ENCODE peak calls at places on chromosomes 13 and 19, in four cellular contexts. One of them, this sample, is unnamed.

GRCh38 chr13:51912091-51912490 is 50.3 kb downstream of the CCDC70 start:
- DNase-seq in HepG2: no peak
- DNase-seq in WTC11: no peak
- DNase-seq in K562: no peak
- DNase-seq in this sample: no peak

GRCh38 chr19:4369888-4370260 is 26.5 kb downstream of the MPND start:
- DNase-seq in HepG2: no peak
- DNase-seq in WTC11: peak
- DNase-seq in K562: no peak
- DNase-seq in this sample: no peak

GRCh38 chr19:31304877-31305312 is 44.3 kb downstream of the TSHZ3 start:
- DNase-seq in WTC11: no peak
- DNase-seq in K562: no peak
- DNase-seq in HepG2: no peak
- DNase-seq in this sample: no peak

GRCh38 chr13:100828226-100828625 is 153.6 kb upstream of the TMTC4 start:
- DNase-seq in K562: no peak
- DNase-seq in WTC11: no peak
- DNase-seq in HepG2: peak
- DNase-seq in this sample: peak

GRCh38 chr19:7004313-7004931 is 16.8 kb downstream of the MBD3L2B start:
- DNase-seq in WTC11: no peak
- DNase-seq in K562: peak
- DNase-seq in HepG2: peak
- DNase-seq in this sample: no peak

GRCh38 chr19:3782903-3783302 is 3.3 kb downstream of the MATK start:
- DNase-seq in K562: no peak
- DNase-seq in WTC11: no peak
- DNase-seq in HepG2: no peak
- DNase-seq in this sample: no peak

GRCh38 chr13:65063753-65064152 is 2166.4 kb downstream of the PCDH9 start:
- DNase-seq in HepG2: no peak
- DNase-seq in K562: no peak
- DNase-seq in WTC11: no peak
- DNase-seq in this sample: no peak

GRCh38 chr13:110507678-110508381 is 53.7 kb downstream of the RAB20 start:
- DNase-seq in HepG2: no peak
- DNase-seq in WTC11: no peak
- DNase-seq in K562: peak
- DNase-seq in this sample: no peak

GRCh38 chr19:17522988-17523872 is 11.8 kb downstream of the PGLS start:
- DNase-seq in WTC11: no peak
- DNase-seq in HepG2: no peak
- DNase-seq in K562: no peak
- DNase-seq in this sample: no peak

GRCh38 chr19:53183146-53183545 is 10.0 kb downstream of the ZNF665 start:
- DNase-seq in WTC11: no peak
- DNase-seq in K562: no peak
- DNase-seq in HepG2: no peak
- DNase-seq in this sample: no peak

GRCh38 chr13:27004389-27004788 is 167.2 kb downstream of the USP12 start:
- DNase-seq in K562: no peak
- DNase-seq in HepG2: no peak
- DNase-seq in WTC11: no peak
- DNase-seq in this sample: no peak

GRCh38 chr13:79724348-79725103 is 243.6 kb downstream of the NDFIP2 start:
- DNase-seq in K562: no peak
- DNase-seq in HepG2: peak
- DNase-seq in WTC11: no peak
- DNase-seq in this sample: no peak

DNA sequence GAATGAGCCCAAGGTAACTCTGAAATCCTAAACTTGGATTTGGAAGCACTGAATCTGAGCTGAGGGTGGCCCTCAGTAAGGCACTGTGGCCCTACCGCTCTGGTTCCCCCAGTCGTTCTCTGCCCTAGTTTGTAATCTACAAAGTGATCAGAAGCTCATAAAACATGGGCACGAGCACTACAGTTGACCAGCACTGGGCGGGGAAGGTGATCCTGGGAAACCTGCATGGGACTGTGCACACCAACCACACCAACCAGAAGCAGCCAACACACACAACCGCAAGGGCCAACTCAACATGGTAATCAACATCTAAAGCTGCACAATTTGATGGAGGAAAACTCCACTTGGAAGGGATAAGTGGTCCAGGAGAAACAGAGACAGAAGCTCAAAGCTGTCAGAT is 22.9 kb downstream of the SLC7A1 start:
- DNase-seq in K562: no peak
- DNase-seq in WTC11: no peak
- DNase-seq in HepG2: no peak
- DNase-seq in this sample: no peak
- TF ChIP-seq ELF4 in K562: no peak
- TF ChIP-seq ELF4 in WTC11: no peak
- TF ChIP-seq ELF4 in HepG2: no peak
- TF ChIP-seq ELF4 in this sample: no peak

DNA sequence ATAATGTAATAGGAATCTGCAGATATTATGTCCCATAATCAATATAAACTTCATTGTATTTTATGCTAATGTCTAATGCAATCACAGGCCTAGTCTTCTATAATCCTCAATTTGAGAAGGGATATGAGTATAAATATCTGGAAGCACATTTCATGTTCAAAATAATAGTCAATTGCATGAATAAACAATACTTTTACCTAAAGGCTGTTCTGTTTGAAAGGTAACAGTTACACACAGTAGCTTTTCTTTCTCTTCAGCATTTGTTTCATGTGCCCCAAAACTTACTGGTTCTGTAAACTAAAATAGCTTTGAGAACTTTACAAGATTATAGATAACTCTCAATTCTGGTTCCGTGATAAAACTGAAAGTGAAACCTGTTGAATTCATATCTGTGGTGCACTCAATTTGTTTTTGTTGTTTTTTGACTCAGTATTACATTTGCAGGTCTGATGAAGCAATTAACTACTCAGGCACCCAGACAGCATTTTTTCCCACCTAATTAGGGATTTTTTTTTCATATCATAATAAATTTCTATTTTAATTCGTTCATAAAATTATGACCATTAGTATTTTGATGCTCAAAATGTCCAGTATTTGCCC is 1193.8 kb downstream of the SLITRK1 start:
- DNase-seq in WTC11: no peak
- DNase-seq in K562: no peak
- DNase-seq in HepG2: no peak
- DNase-seq in this sample: no peak
- TF ChIP-seq ELF4 in WTC11: no peak
- TF ChIP-seq ELF4 in K562: no peak
- TF ChIP-seq ELF4 in HepG2: no peak
- TF ChIP-seq ELF4 in this sample: no peak

GRCh38 chr13:76331948-76332712 is 554.1 kb downstream of the KCTD12 start:
- DNase-seq in HepG2: no peak
- DNase-seq in K562: no peak
- DNase-seq in WTC11: no peak
- DNase-seq in this sample: no peak
- TF ChIP-seq ELF4 in HepG2: no peak
- TF ChIP-seq ELF4 in K562: no peak
- TF ChIP-seq ELF4 in WTC11: no peak
- TF ChIP-seq ELF4 in this sample: no peak

DNA sequence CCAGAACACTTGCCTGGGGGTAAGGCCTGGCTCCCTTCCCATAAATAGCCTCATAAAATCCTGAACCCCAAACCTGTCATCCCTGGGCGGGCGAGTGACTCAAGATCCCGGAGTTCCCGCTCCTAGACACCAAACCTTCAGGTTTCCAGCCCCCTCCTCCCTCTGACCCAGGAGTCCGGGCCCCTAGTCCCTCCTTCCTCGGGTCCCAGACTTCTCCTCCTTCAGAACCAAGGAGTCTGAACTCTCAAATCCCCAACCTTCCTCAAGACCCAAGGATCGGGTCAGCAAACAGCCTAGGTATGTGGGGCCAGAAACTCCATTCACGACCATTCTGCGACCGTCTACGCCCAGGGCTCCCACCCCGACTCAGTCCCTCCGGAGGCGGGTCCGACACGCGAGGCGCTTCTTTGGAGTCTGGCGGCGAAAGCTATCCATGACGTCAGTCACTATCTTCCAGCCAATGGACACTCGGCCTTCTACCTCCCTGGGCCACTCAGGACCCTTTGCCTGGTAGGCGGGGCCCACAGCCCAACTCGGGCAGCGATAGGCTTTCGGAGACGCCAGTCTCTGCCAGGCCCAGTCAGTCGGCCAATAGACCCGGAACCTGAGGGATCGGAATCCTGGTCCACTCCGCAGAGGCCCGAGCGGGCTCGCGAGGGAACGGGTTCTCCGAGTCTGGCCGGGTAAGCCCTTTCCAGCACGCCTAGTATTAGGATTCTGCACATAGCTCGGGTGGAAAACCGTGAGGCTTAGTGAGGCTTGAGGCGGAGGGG is 6.6 kb upstream of the CNFN start:
- DNase-seq in K562: peak
- DNase-seq in HepG2: no peak
- DNase-seq in WTC11: peak
- DNase-seq in this sample: peak
- TF ChIP-seq ELF4 in K562: no peak
- TF ChIP-seq ELF4 in HepG2: no peak
- TF ChIP-seq ELF4 in WTC11: no peak
- TF ChIP-seq ELF4 in this sample: peak

GRCh38 chr19:41445575-41445974 is 2.6 kb downstream of the ERICH4 start:
- DNase-seq in K562: no peak
- DNase-seq in HepG2: no peak
- DNase-seq in WTC11: no peak
- DNase-seq in this sample: no peak
- TF ChIP-seq ELF4 in K562: no peak
- TF ChIP-seq ELF4 in HepG2: no peak
- TF ChIP-seq ELF4 in WTC11: no peak
- TF ChIP-seq ELF4 in this sample: no peak

GRCh38 chr19:1291761-1292418 is 6.2 kb downstream of the EFNA2 start:
- DNase-seq in K562: no peak
- DNase-seq in WTC11: no peak
- DNase-seq in HepG2: no peak
- DNase-seq in this sample: no peak

GRCh38 chr19:1292419-1293151 is 6.9 kb downstream of the EFNA2 start:
- DNase-seq in WTC11: no peak
- DNase-seq in K562: no peak
- DNase-seq in HepG2: no peak
- DNase-seq in this sample: no peak

GRCh38 chr19:1289395-1290244 is 3.9 kb downstream of the EFNA2 start:
- DNase-seq in K562: peak
- DNase-seq in HepG2: no peak
- DNase-seq in WTC11: no peak
- DNase-seq in this sample: no peak

GRCh38 chr19:1290245-1290698 is 4.6 kb downstream of the EFNA2 start:
- DNase-seq in WTC11: no peak
- DNase-seq in HepG2: no peak
- DNase-seq in K562: no peak
- DNase-seq in this sample: no peak

DNA sequence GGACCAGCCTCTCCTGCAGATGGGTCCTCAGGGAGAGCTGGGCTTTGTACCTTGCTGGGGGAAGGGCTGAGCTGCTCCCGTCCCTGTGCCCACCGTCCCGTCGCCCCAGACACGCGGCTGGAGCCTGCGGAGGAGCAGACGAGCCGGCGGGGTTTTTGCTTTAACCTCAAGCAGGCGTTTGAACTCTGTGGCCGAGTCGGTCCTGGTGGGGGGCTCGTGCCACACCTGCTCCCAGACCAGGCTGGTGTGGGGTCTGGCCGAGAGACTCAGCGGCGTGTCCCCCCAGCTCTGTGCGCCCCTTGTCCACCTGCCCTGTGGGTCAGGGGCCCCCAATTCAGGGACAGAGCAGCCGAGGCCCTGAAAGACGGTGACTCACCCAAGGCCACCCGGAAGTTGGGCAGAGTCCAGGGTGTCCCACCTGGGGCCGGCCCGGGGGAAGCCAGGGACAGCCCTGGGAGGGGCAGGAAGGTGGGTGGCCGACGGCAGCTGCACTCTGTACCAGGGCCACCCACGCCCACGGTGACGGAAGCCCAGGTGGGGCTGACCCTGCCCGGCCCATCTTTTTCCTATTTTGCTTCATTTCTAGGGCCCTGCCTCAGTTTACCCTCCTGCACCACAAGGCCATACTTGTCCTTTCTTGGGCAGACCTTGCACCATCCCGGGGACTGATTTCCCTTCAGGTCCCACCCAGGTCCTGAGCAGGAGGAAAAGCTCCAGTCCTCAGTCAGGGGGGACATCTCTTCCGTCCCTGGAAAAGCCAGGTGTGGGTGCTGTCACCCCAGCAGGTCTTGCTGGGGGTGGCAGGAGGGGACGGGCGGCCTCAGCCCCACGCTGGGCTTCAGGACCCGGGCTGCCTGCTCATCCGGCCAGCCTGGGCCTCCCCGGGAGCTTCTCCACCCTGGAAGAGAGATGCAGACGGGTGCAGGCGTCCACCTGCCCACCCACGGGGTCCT is 5.3 kb downstream of the EFNA2 start:
- DNase-seq in WTC11: no peak
- DNase-seq in HepG2: peak
- DNase-seq in K562: no peak
- DNase-seq in this sample: no peak
- TF ChIP-seq ELF4 in WTC11: no peak
- TF ChIP-seq ELF4 in HepG2: peak
- TF ChIP-seq ELF4 in K562: no peak
- TF ChIP-seq ELF4 in this sample: no peak

GRCh38 chr19:32896516-32897214 is 27.1 kb upstream of the SLC7A9 start:
- DNase-seq in K562: no peak
- DNase-seq in HepG2: no peak
- DNase-seq in WTC11: no peak
- DNase-seq in this sample: no peak
- TF ChIP-seq ELF4 in K562: no peak
- TF ChIP-seq ELF4 in HepG2: no peak
- TF ChIP-seq ELF4 in WTC11: no peak
- TF ChIP-seq ELF4 in this sample: no peak

GRCh38 chr19:20926796-20927195 is 3.7 kb downstream of the ZNF85 start:
- DNase-seq in WTC11: no peak
- DNase-seq in HepG2: peak
- DNase-seq in K562: no peak
- DNase-seq in this sample: no peak
- TF ChIP-seq ELF4 in WTC11: no peak
- TF ChIP-seq ELF4 in HepG2: no peak
- TF ChIP-seq ELF4 in K562: no peak
- TF ChIP-seq ELF4 in this sample: no peak

This sample was measured in HEK293T.